ENCODE peak calls at places on chromosomes 3 and 15, in nine cellular contexts. One of them, this sample, is unnamed.
A peak's percentile ranks its signal among the peaks of the same experiment; 100 is the strongest.

GRCh38 chr15:69080203-69080957 is 65.9 kb downstream of the NOX5 start:
- DNase-seq in NCI-H345: no peak
- DNase-seq in COR-L47: peak; percentile 57
- DNase-seq in AG09309: no peak
- DNase-seq in stimulated activated CD4-positive, alpha-beta T cell treated with anti-CD3 and anti-CD28 coated beads, Interleukin-1b, Interleukin-23, amount 100 ng/mL, for 24 hours: no peak
- DNase-seq in NCI-H2081: peak; percentile 67
- DNase-seq in activated CD4-positive, alpha-beta T cell treated with anti-CD3 and anti-CD28 coated beads, Interleukin-2, amount 10 ng/mL, durations not matched to agents 7 days and 5 days: no peak
- DNase-seq in A172: no peak
- DNase-seq in cardiac fibroblast: no peak
- DNase-seq in this sample: no peak

GRCh38 chr3:10008588-10009344 is 17.5 kb upstream of the FANCD2 start:
- DNase-seq in NCI-H345: peak; percentile 73
- DNase-seq in COR-L47: peak; percentile 1
- DNase-seq in AG09309: no peak
- DNase-seq in stimulated activated CD4-positive, alpha-beta T cell treated with anti-CD3 and anti-CD28 coated beads, Interleukin-1b, Interleukin-23, amount 100 ng/mL, for 24 hours: peak; percentile 61
- DNase-seq in NCI-H2081: peak; percentile 34
- DNase-seq in activated CD4-positive, alpha-beta T cell treated with anti-CD3 and anti-CD28 coated beads, Interleukin-2, amount 10 ng/mL, durations not matched to agents 7 days and 5 days: peak; percentile 76
- DNase-seq in A172: peak; percentile 55
- DNase-seq in cardiac fibroblast: peak; percentile 75
- DNase-seq in this sample: no peak

GRCh38 chr3:105365536-105366301 is 990 bp upstream of the ALCAM start:
- DNase-seq in NCI-H345: peak; percentile 55
- DNase-seq in COR-L47: peak; percentile 76
- DNase-seq in AG09309: no peak
- DNase-seq in stimulated activated CD4-positive, alpha-beta T cell treated with anti-CD3 and anti-CD28 coated beads, Interleukin-1b, Interleukin-23, amount 100 ng/mL, for 24 hours: no peak
- DNase-seq in NCI-H2081: peak; percentile 79
- DNase-seq in activated CD4-positive, alpha-beta T cell treated with anti-CD3 and anti-CD28 coated beads, Interleukin-2, amount 10 ng/mL, durations not matched to agents 7 days and 5 days: no peak
- DNase-seq in A172: peak; percentile 56
- DNase-seq in cardiac fibroblast: peak; percentile 89
- DNase-seq in this sample: no peak

GRCh38 chr3:43859766-43860165 is 169.0 kb downstream of the ABHD5 start:
- DNase-seq in NCI-H345: no peak
- DNase-seq in COR-L47: no peak
- DNase-seq in AG09309: no peak
- DNase-seq in stimulated activated CD4-positive, alpha-beta T cell treated with anti-CD3 and anti-CD28 coated beads, Interleukin-1b, Interleukin-23, amount 100 ng/mL, for 24 hours: no peak
- DNase-seq in NCI-H2081: no peak
- DNase-seq in activated CD4-positive, alpha-beta T cell treated with anti-CD3 and anti-CD28 coated beads, Interleukin-2, amount 10 ng/mL, durations not matched to agents 7 days and 5 days: no peak
- DNase-seq in A172: no peak
- DNase-seq in cardiac fibroblast: no peak
- DNase-seq in this sample: no peak

GRCh38 chr3:114569186-114569585 is 275.4 kb downstream of the TIGIT start:
- DNase-seq in NCI-H345: no peak
- DNase-seq in COR-L47: no peak
- DNase-seq in AG09309: no peak
- DNase-seq in stimulated activated CD4-positive, alpha-beta T cell treated with anti-CD3 and anti-CD28 coated beads, Interleukin-1b, Interleukin-23, amount 100 ng/mL, for 24 hours: no peak
- DNase-seq in NCI-H2081: no peak
- DNase-seq in activated CD4-positive, alpha-beta T cell treated with anti-CD3 and anti-CD28 coated beads, Interleukin-2, amount 10 ng/mL, durations not matched to agents 7 days and 5 days: no peak
- DNase-seq in A172: peak; percentile 57
- DNase-seq in cardiac fibroblast: peak; percentile 26
- DNase-seq in this sample: no peak

GRCh38 chr3:139548801-139549200 is 9.3 kb upstream of the RBP1 start:
- DNase-seq in NCI-H345: no peak
- DNase-seq in COR-L47: no peak
- DNase-seq in AG09309: no peak
- DNase-seq in stimulated activated CD4-positive, alpha-beta T cell treated with anti-CD3 and anti-CD28 coated beads, Interleukin-1b, Interleukin-23, amount 100 ng/mL, for 24 hours: no peak
- DNase-seq in NCI-H2081: no peak
- DNase-seq in activated CD4-positive, alpha-beta T cell treated with anti-CD3 and anti-CD28 coated beads, Interleukin-2, amount 10 ng/mL, durations not matched to agents 7 days and 5 days: no peak
- DNase-seq in A172: no peak
- DNase-seq in cardiac fibroblast: no peak
- DNase-seq in this sample: no peak

GRCh38 chr15:74238984-74239645 is 3.0 kb downstream of the CCDC33 start:
- DNase-seq in NCI-H345: peak; percentile 43
- DNase-seq in COR-L47: no peak
- DNase-seq in AG09309: no peak
- DNase-seq in stimulated activated CD4-positive, alpha-beta T cell treated with anti-CD3 and anti-CD28 coated beads, Interleukin-1b, Interleukin-23, amount 100 ng/mL, for 24 hours: no peak
- DNase-seq in NCI-H2081: peak; percentile 80
- DNase-seq in activated CD4-positive, alpha-beta T cell treated with anti-CD3 and anti-CD28 coated beads, Interleukin-2, amount 10 ng/mL, durations not matched to agents 7 days and 5 days: no peak
- DNase-seq in A172: no peak
- DNase-seq in cardiac fibroblast: no peak
- DNase-seq in this sample: no peak

GRCh38 chr3:12178091-12178820 is 19.5 kb upstream of the TIMP4 start:
- DNase-seq in NCI-H345: no peak
- DNase-seq in COR-L47: no peak
- DNase-seq in AG09309: no peak
- DNase-seq in stimulated activated CD4-positive, alpha-beta T cell treated with anti-CD3 and anti-CD28 coated beads, Interleukin-1b, Interleukin-23, amount 100 ng/mL, for 24 hours: no peak
- DNase-seq in NCI-H2081: no peak
- DNase-seq in activated CD4-positive, alpha-beta T cell treated with anti-CD3 and anti-CD28 coated beads, Interleukin-2, amount 10 ng/mL, durations not matched to agents 7 days and 5 days: no peak
- DNase-seq in A172: peak; percentile 59
- DNase-seq in cardiac fibroblast: peak; percentile 78
- DNase-seq in this sample: no peak

GRCh38 chr3:72855001-72855400 is 6.8 kb upstream of the SHQ1 start:
- DNase-seq in NCI-H345: no peak
- DNase-seq in COR-L47: no peak
- DNase-seq in AG09309: no peak
- DNase-seq in stimulated activated CD4-positive, alpha-beta T cell treated with anti-CD3 and anti-CD28 coated beads, Interleukin-1b, Interleukin-23, amount 100 ng/mL, for 24 hours: no peak
- DNase-seq in NCI-H2081: no peak
- DNase-seq in activated CD4-positive, alpha-beta T cell treated with anti-CD3 and anti-CD28 coated beads, Interleukin-2, amount 10 ng/mL, durations not matched to agents 7 days and 5 days: no peak
- DNase-seq in A172: no peak
- DNase-seq in cardiac fibroblast: no peak
- DNase-seq in this sample: no peak

GRCh38 chr3:158102219-158102612 is 4.0 kb downstream of the SHOX2 start:
- DNase-seq in NCI-H345: no peak
- DNase-seq in COR-L47: no peak
- DNase-seq in AG09309: no peak
- DNase-seq in stimulated activated CD4-positive, alpha-beta T cell treated with anti-CD3 and anti-CD28 coated beads, Interleukin-1b, Interleukin-23, amount 100 ng/mL, for 24 hours: no peak
- DNase-seq in NCI-H2081: no peak
- DNase-seq in activated CD4-positive, alpha-beta T cell treated with anti-CD3 and anti-CD28 coated beads, Interleukin-2, amount 10 ng/mL, durations not matched to agents 7 days and 5 days: no peak
- DNase-seq in A172: no peak
- DNase-seq in cardiac fibroblast: no peak
- DNase-seq in this sample: no peak

GRCh38 chr15:57218826-57219576 is 157.3 kb upstream of the CGNL1 start:
- DNase-seq in NCI-H345: peak; percentile 88
- DNase-seq in COR-L47: peak; percentile 89
- DNase-seq in AG09309: peak; percentile 91
- DNase-seq in stimulated activated CD4-positive, alpha-beta T cell treated with anti-CD3 and anti-CD28 coated beads, Interleukin-1b, Interleukin-23, amount 100 ng/mL, for 24 hours: no peak
- DNase-seq in NCI-H2081: peak; percentile 95
- DNase-seq in activated CD4-positive, alpha-beta T cell treated with anti-CD3 and anti-CD28 coated beads, Interleukin-2, amount 10 ng/mL, durations not matched to agents 7 days and 5 days: no peak
- DNase-seq in A172: peak; percentile 15
- DNase-seq in cardiac fibroblast: peak; percentile 88
- DNase-seq in this sample: peak; percentile 85

GRCh38 chr3:193794002-193794835 is 201.2 kb downstream of the OPA1 start:
- DNase-seq in NCI-H345: no peak
- DNase-seq in COR-L47: no peak
- DNase-seq in AG09309: no peak
- DNase-seq in stimulated activated CD4-positive, alpha-beta T cell treated with anti-CD3 and anti-CD28 coated beads, Interleukin-1b, Interleukin-23, amount 100 ng/mL, for 24 hours: no peak
- DNase-seq in NCI-H2081: no peak
- DNase-seq in activated CD4-positive, alpha-beta T cell treated with anti-CD3 and anti-CD28 coated beads, Interleukin-2, amount 10 ng/mL, durations not matched to agents 7 days and 5 days: no peak
- DNase-seq in A172: no peak
- DNase-seq in cardiac fibroblast: no peak
- DNase-seq in this sample: no peak

GRCh38 chr15:63452552-63453136 is 51.7 kb upstream of the USP3 start:
- DNase-seq in NCI-H345: no peak
- DNase-seq in COR-L47: no peak
- DNase-seq in AG09309: no peak
- DNase-seq in stimulated activated CD4-positive, alpha-beta T cell treated with anti-CD3 and anti-CD28 coated beads, Interleukin-1b, Interleukin-23, amount 100 ng/mL, for 24 hours: no peak
- DNase-seq in NCI-H2081: no peak
- DNase-seq in activated CD4-positive, alpha-beta T cell treated with anti-CD3 and anti-CD28 coated beads, Interleukin-2, amount 10 ng/mL, durations not matched to agents 7 days and 5 days: no peak
- DNase-seq in A172: no peak
- DNase-seq in cardiac fibroblast: no peak
- DNase-seq in this sample: no peak

GRCh38 chr3:39485547-39485946 is 18.1 kb downstream of the MOBP start:
- DNase-seq in NCI-H345: no peak
- DNase-seq in COR-L47: no peak
- DNase-seq in AG09309: no peak
- DNase-seq in stimulated activated CD4-positive, alpha-beta T cell treated with anti-CD3 and anti-CD28 coated beads, Interleukin-1b, Interleukin-23, amount 100 ng/mL, for 24 hours: no peak
- DNase-seq in NCI-H2081: no peak
- DNase-seq in activated CD4-positive, alpha-beta T cell treated with anti-CD3 and anti-CD28 coated beads, Interleukin-2, amount 10 ng/mL, durations not matched to agents 7 days and 5 days: no peak
- DNase-seq in A172: no peak
- DNase-seq in cardiac fibroblast: no peak
- DNase-seq in this sample: no peak

GRCh38 chr3:44993471-44994205 is 17.6 kb downstream of the EXOSC7 start:
- DNase-seq in NCI-H345: no peak
- DNase-seq in COR-L47: no peak
- DNase-seq in AG09309: no peak
- DNase-seq in stimulated activated CD4-positive, alpha-beta T cell treated with anti-CD3 and anti-CD28 coated beads, Interleukin-1b, Interleukin-23, amount 100 ng/mL, for 24 hours: no peak
- DNase-seq in NCI-H2081: no peak
- DNase-seq in activated CD4-positive, alpha-beta T cell treated with anti-CD3 and anti-CD28 coated beads, Interleukin-2, amount 10 ng/mL, durations not matched to agents 7 days and 5 days: no peak
- DNase-seq in A172: peak; percentile 84
- DNase-seq in cardiac fibroblast: peak; percentile 69
- DNase-seq in this sample: peak; percentile 18

GRCh38 chr3:70999730-71000129 is 583.8 kb downstream of the FOXP1 start:
- DNase-seq in NCI-H345: no peak
- DNase-seq in COR-L47: no peak
- DNase-seq in AG09309: no peak
- DNase-seq in stimulated activated CD4-positive, alpha-beta T cell treated with anti-CD3 and anti-CD28 coated beads, Interleukin-1b, Interleukin-23, amount 100 ng/mL, for 24 hours: no peak
- DNase-seq in NCI-H2081: no peak
- DNase-seq in activated CD4-positive, alpha-beta T cell treated with anti-CD3 and anti-CD28 coated beads, Interleukin-2, amount 10 ng/mL, durations not matched to agents 7 days and 5 days: no peak
- DNase-seq in A172: peak; percentile 32
- DNase-seq in cardiac fibroblast: peak; percentile 81
- DNase-seq in this sample: no peak

GRCh38 chr3:119644481-119644880 is 15.9 kb downstream of the POPDC2 start:
- DNase-seq in NCI-H345: no peak
- DNase-seq in COR-L47: no peak
- DNase-seq in AG09309: no peak
- DNase-seq in stimulated activated CD4-positive, alpha-beta T cell treated with anti-CD3 and anti-CD28 coated beads, Interleukin-1b, Interleukin-23, amount 100 ng/mL, for 24 hours: no peak
- DNase-seq in NCI-H2081: no peak
- DNase-seq in activated CD4-positive, alpha-beta T cell treated with anti-CD3 and anti-CD28 coated beads, Interleukin-2, amount 10 ng/mL, durations not matched to agents 7 days and 5 days: no peak
- DNase-seq in A172: no peak
- DNase-seq in cardiac fibroblast: no peak
- DNase-seq in this sample: no peak

GRCh38 chr3:42804113-42804830 is at the start of gene HIGD1A:
- DNase-seq in NCI-H345: peak; percentile 93
- DNase-seq in COR-L47: peak; percentile 75
- DNase-seq in AG09309: peak; percentile 71
- DNase-seq in stimulated activated CD4-positive, alpha-beta T cell treated with anti-CD3 and anti-CD28 coated beads, Interleukin-1b, Interleukin-23, amount 100 ng/mL, for 24 hours: peak; percentile 65
- DNase-seq in NCI-H2081: peak; percentile 98
- DNase-seq in activated CD4-positive, alpha-beta T cell treated with anti-CD3 and anti-CD28 coated beads, Interleukin-2, amount 10 ng/mL, durations not matched to agents 7 days and 5 days: peak; percentile 95
- DNase-seq in A172: peak; percentile 82
- DNase-seq in cardiac fibroblast: peak; percentile 93
- DNase-seq in this sample: peak; percentile 80

GRCh38 chr3:120855665-120856437 is 52.2 kb upstream of the STXBP5L start:
- DNase-seq in NCI-H345: no peak
- DNase-seq in COR-L47: no peak
- DNase-seq in AG09309: peak; percentile 68
- DNase-seq in stimulated activated CD4-positive, alpha-beta T cell treated with anti-CD3 and anti-CD28 coated beads, Interleukin-1b, Interleukin-23, amount 100 ng/mL, for 24 hours: no peak
- DNase-seq in NCI-H2081: no peak
- DNase-seq in activated CD4-positive, alpha-beta T cell treated with anti-CD3 and anti-CD28 coated beads, Interleukin-2, amount 10 ng/mL, durations not matched to agents 7 days and 5 days: no peak
- DNase-seq in A172: peak; percentile 85
- DNase-seq in cardiac fibroblast: peak; percentile 81
- DNase-seq in this sample: no peak

GRCh38 chr3:78844307-78844706 is 923.5 kb downstream of the ROBO1 start:
- DNase-seq in NCI-H345: no peak
- DNase-seq in COR-L47: no peak
- DNase-seq in AG09309: no peak
- DNase-seq in stimulated activated CD4-positive, alpha-beta T cell treated with anti-CD3 and anti-CD28 coated beads, Interleukin-1b, Interleukin-23, amount 100 ng/mL, for 24 hours: no peak
- DNase-seq in NCI-H2081: no peak
- DNase-seq in activated CD4-positive, alpha-beta T cell treated with anti-CD3 and anti-CD28 coated beads, Interleukin-2, amount 10 ng/mL, durations not matched to agents 7 days and 5 days: no peak
- DNase-seq in A172: no peak
- DNase-seq in cardiac fibroblast: no peak
- DNase-seq in this sample: no peak

GRCh38 chr3:81645248-81645647 is 116.2 kb downstream of the GBE1 start:
- DNase-seq in NCI-H345: no peak
- DNase-seq in COR-L47: no peak
- DNase-seq in AG09309: no peak
- DNase-seq in stimulated activated CD4-positive, alpha-beta T cell treated with anti-CD3 and anti-CD28 coated beads, Interleukin-1b, Interleukin-23, amount 100 ng/mL, for 24 hours: no peak
- DNase-seq in NCI-H2081: no peak
- DNase-seq in activated CD4-positive, alpha-beta T cell treated with anti-CD3 and anti-CD28 coated beads, Interleukin-2, amount 10 ng/mL, durations not matched to agents 7 days and 5 days: no peak
- DNase-seq in A172: no peak
- DNase-seq in cardiac fibroblast: no peak
- DNase-seq in this sample: no peak

GRCh38 chr15:101492752-101493692 is 3.5 kb upstream of the PCSK6 start:
- DNase-seq in NCI-H345: no peak
- DNase-seq in COR-L47: no peak
- DNase-seq in AG09309: no peak
- DNase-seq in stimulated activated CD4-positive, alpha-beta T cell treated with anti-CD3 and anti-CD28 coated beads, Interleukin-1b, Interleukin-23, amount 100 ng/mL, for 24 hours: no peak
- DNase-seq in NCI-H2081: no peak
- DNase-seq in activated CD4-positive, alpha-beta T cell treated with anti-CD3 and anti-CD28 coated beads, Interleukin-2, amount 10 ng/mL, durations not matched to agents 7 days and 5 days: no peak
- DNase-seq in A172: no peak
- DNase-seq in cardiac fibroblast: no peak
- DNase-seq in this sample: no peak

GRCh38 chr3:172074578-172074977 is 35.2 kb downstream of the FNDC3B start:
- DNase-seq in NCI-H345: no peak
- DNase-seq in COR-L47: no peak
- DNase-seq in AG09309: no peak
- DNase-seq in stimulated activated CD4-positive, alpha-beta T cell treated with anti-CD3 and anti-CD28 coated beads, Interleukin-1b, Interleukin-23, amount 100 ng/mL, for 24 hours: no peak
- DNase-seq in NCI-H2081: no peak
- DNase-seq in activated CD4-positive, alpha-beta T cell treated with anti-CD3 and anti-CD28 coated beads, Interleukin-2, amount 10 ng/mL, durations not matched to agents 7 days and 5 days: no peak
- DNase-seq in A172: no peak
- DNase-seq in cardiac fibroblast: no peak
- DNase-seq in this sample: no peak

This sample was measured in smooth muscle cell of the brain vasculature.